ENCODE peak calls at places on chromosome 21, in six cellular contexts. J is hepatic stellate cell; H is heart left ventricle; X is stimulated activated CD8-positive, alpha-beta memory T cell treated with anti-CD3 and anti-CD28 coated beads, Interleukin-2, amount 100 ng/mL, for 1 hour; R is cardiac septum; O is T-cell. I is an unnamed sample.

GRCh38 chr21:44337941-44338895 is 972 bp downstream of the CFAP410 start:
- DNase-seq in J (peak; percentile 81), H (peak; percentile 78), X (no peak), R (no peak), O (no peak), I (no peak)

GRCh38 chr21:34582506-34583150 is 32.3 kb downstream of the RCAN1 start:
- DNase-seq in J (peak; percentile 67), H (peak; percentile 59), X (no peak), R (no peak), O (no peak), I (no peak)

GRCh38 chr21:43311303-43311817 is 115.6 kb downstream of the SIK1 start:
- DNase-seq in J (no peak), H (peak; percentile 2), X (no peak), R (no peak), O (no peak), I (no peak)

GRCh38 chr21:17463441-17463840 is 49.4 kb upstream of the CXADR start:
- DNase-seq in J (peak; percentile 82), H (no peak), X (no peak), R (no peak), O (no peak), I (no peak)

GRCh38 chr21:17003221-17003620 is 509.6 kb upstream of the CXADR start:
- DNase-seq in J (no peak), H (no peak), X (no peak), R (no peak), O (no peak), I (peak; percentile 83)

GRCh38 chr21:29238052-29238966 is 60.4 kb upstream of the BACH1 start:
- DNase-seq in J (no peak), H (no peak), X (no peak), R (no peak), O (no peak), I (no peak)

GRCh38 chr21:14010729-14011128 is 200.0 kb downstream of the LIPI start:
- DNase-seq in J (no peak), H (no peak), X (no peak), R (no peak), O (no peak), I (no peak)

GRCh38 chr21:23936224-23936623 is 1671.1 kb downstream of the MRPL39 start:
- DNase-seq in J (no peak), H (no peak), X (no peak), R (no peak), O (no peak), I (no peak)

GRCh38 chr21:43274946-43275310 is 106.1 kb downstream of the CRYAA start:
- DNase-seq in J (no peak), H (peak; percentile 8), X (no peak), R (peak; percentile 64), O (no peak), I (no peak)

GRCh38 chr21:16011719-16012118 is 281.9 kb downstream of the USP25 start:
- DNase-seq in J (no peak), H (no peak), X (no peak), R (no peak), O (no peak), I (no peak)

I was measured in SJSA1.